ENCODE peak calls at places on chromosomes 4 and X, in four cellular contexts. F, O, N and K are unnamed samples.

GRCh38 chr4:57037982-57038604 is 59.4 kb downstream of the POLR2B start:
- DNase-seq in O (no peak), N (peak; percentile 39), F (peak; percentile 51), K (peak; percentile 58)

GRCh38 chr4:177473991-177474390 is 31.8 kb upstream of the AGA start:
- DNase-seq in F (no peak), O (no peak), N (no peak), K (no peak)

GRCh38 chr4:178296669-178297068 is 854.4 kb upstream of the AGA start:
- DNase-seq in O (no peak), N (no peak), F (no peak), K (no peak)

GRCh38 chr4:173410106-173410505 is 11.2 kb upstream of the SCRG1 start:
- DNase-seq in N (no peak), F (no peak), O (no peak), K (no peak)

GRCh38 chr4:42672359-42673083 is 15.6 kb upstream of the ATP8A1 start:
- DNase-seq in O (no peak), N (no peak), F (no peak), K (no peak)

GRCh38 chrX:138858438-138858837 is 146.9 kb upstream of the FGF13 start:
- DNase-seq in F (no peak), O (no peak), N (no peak), K (peak; percentile 75)

GRCh38 chr4:103443324-103443723 is 245.2 kb upstream of the CENPE start:
- DNase-seq in F (no peak), N (no peak), O (no peak), K (no peak)

GRCh38 chr4:127687580-127687979 is 42.6 kb upstream of the SLC25A31 start:
- DNase-seq in F (no peak), N (no peak), O (no peak), K (no peak)

GRCh38 chr4:7894098-7894676 is 45.5 kb downstream of the AFAP1 start:
- DNase-seq in N (peak; percentile 26), F (no peak), O (no peak), K (no peak)

GRCh38 chr4:102137217-102137616 is 208.1 kb downstream of the SLC39A8 start:
- DNase-seq in N (no peak), F (no peak), O (no peak), K (no peak)

GRCh38 chr4:24840826-24841587 is 45.6 kb downstream of the SOD3 start:
- DNase-seq in N (no peak), F (no peak), O (no peak), K (no peak)

GRCh38 chrX:153406903-153407302 is 4.4 kb upstream of the ZFP92 start:
- DNase-seq in F (no peak), O (no peak), N (no peak), K (no peak)

GRCh38 chr4:89024051-89024675 is 32.8 kb downstream of the FAM13A start:
- DNase-seq in F (no peak), N (peak; percentile 65), O (peak; percentile 47), K (peak; percentile 36)

GRCh38 chr4:168800926-168801325 is 209.1 kb downstream of the CBR4 start:
- DNase-seq in N (no peak), F (no peak), O (no peak), K (no peak)

GRCh38 chr4:138188406-138189084 is 53.6 kb downstream of the SLC7A11 start:
- DNase-seq in F (no peak), O (no peak), N (no peak), K (no peak)

GRCh38 chr4:165384608-165385007 is 5.8 kb downstream of the CPE start:
- DNase-seq in F (no peak), N (peak; percentile 76), O (no peak), K (no peak)

GRCh38 chr4:56656346-56656643 is 24.8 kb downstream of the HOPX start:
- DNase-seq in O (no peak), F (peak; percentile 25), N (no peak), K (no peak)

GRCh38 chr4:184396001-184396400 is 78.3 kb downstream of the IRF2 start:
- DNase-seq in O (no peak), N (peak; percentile 27), F (no peak), K (no peak)

GRCh38 chr4:121950680-121951569 is 935 bp downstream of the TRPC3 start:
- DNase-seq in F (peak; percentile 18), O (no peak), N (peak; percentile 24), K (peak; percentile 29)

GRCh38 chr4:113300384-113301011 is 251.0 kb downstream of the ANK2 start:
- DNase-seq in O (no peak), F (no peak), N (no peak), K (peak; percentile 69)

GRCh38 chr4:85703098-85703497 is 228.1 kb downstream of the ARHGAP24 start:
- DNase-seq in F (no peak), N (no peak), O (no peak), K (no peak)

GRCh38 chrX:153687121-153688039 is at the start of gene SLC6A8:
- DNase-seq in F (peak; percentile 76), O (no peak), N (peak; percentile 73), K (peak; percentile 72)

GRCh38 chr4:13328591-13328990 is 155.5 kb downstream of the RAB28 start:
- DNase-seq in N (no peak), F (no peak), O (no peak), K (no peak)

GRCh38 chrX:19897087-19897486 is 9.7 kb upstream of the SH3KBP1 start:
- DNase-seq in F (no peak), O (no peak), N (no peak), K (no peak)

GRCh38 chr4:84529169-84529751 is 30.2 kb upstream of the NKX6-1 start:
- DNase-seq in O (no peak), N (peak; percentile 6), F (no peak), K (no peak)

GRCh38 chrX:4825550-4825949 is 1112.1 kb upstream of the PRKX start:
- DNase-seq in F (no peak), O (no peak), N (no peak), K (no peak)

GRCh38 chrX:30935985-30936384 is 46.9 kb upstream of the TAB3 start:
- DNase-seq in F (no peak), N (no peak), O (no peak), K (peak; percentile 11)

GRCh38 chr4:89493367-89493766 is 185.8 kb upstream of the GPRIN3 start:
- DNase-seq in O (no peak), N (no peak), F (no peak), K (no peak)

GRCh38 chrX:12411831-12412230 is 273.6 kb downstream of the FRMPD4 start:
- DNase-seq in O (no peak), N (no peak), F (no peak), K (no peak)

GRCh38 chrX:53247928-53248327 is 22.9 kb upstream of the KDM5C start:
- DNase-seq in N (no peak), O (no peak), F (no peak), K (no peak)

GRCh38 chr4:154741877-154742851 is 1.6 kb upstream of the LRAT start:
- DNase-seq in N (no peak), O (no peak), F (no peak), K (no peak)

GRCh38 chrX:65668362-65669310 is 1.2 kb downstream of the MSN start:
- DNase-seq in N (no peak), F (peak; percentile 65), O (peak; percentile 5), K (peak; percentile 84)

GRCh38 chr4:120544838-120545237 is 377.7 kb downstream of the PRDM5 start:
- DNase-seq in N (no peak), F (no peak), O (no peak), K (no peak)

GRCh38 chr4:139599594-139600374 is 43.8 kb upstream of the SETD7 start:
- DNase-seq in N (peak; percentile 33), F (no peak), O (no peak), K (no peak)

GRCh38 chr4:92303621-92304027 is at the start of gene GRID2:
- DNase-seq in O (no peak), N (peak; percentile 54), F (no peak), K (peak; percentile 17)

GRCh38 chr4:120056249-120056648 is 10.4 kb downstream of the MAD2L1 start:
- DNase-seq in N (no peak), F (no peak), O (no peak), K (no peak)

GRCh38 chrX:73913580-73913979 is 350.6 kb downstream of the CHIC1 start:
- DNase-seq in N (no peak), F (no peak), O (no peak), K (peak; percentile 52)